ENCODE peak calls at places on chromosomes 1 and 21, in six cellular contexts. One of them, this sample, is unnamed.

GRCh38 chr1:110056284-110056680 is 14.2 kb downstream of the ALX3 start:
- DNase-seq in cardiac septum: no peak
- DNase-seq in stimulated activated effector memory CD8-positive, alpha-beta T cell treated with anti-CD3 and anti-CD28 coated beads, Interleukin-12 subunit alpha, Interleukin-12 subunit beta, amount 100 ng/mL, for 72 hours: no peak
- DNase-seq in effector CD4-positive, alpha-beta T cell: no peak
- DNase-seq in GOT3: no peak
- DNase-seq in cerebellar cortex: no peak
- DNase-seq in this sample: no peak

GRCh38 chr1:216310776-216311175 is 112.5 kb downstream of the USH2A start:
- DNase-seq in GOT3: no peak
- DNase-seq in stimulated activated effector memory CD8-positive, alpha-beta T cell treated with anti-CD3 and anti-CD28 coated beads, Interleukin-12 subunit alpha, Interleukin-12 subunit beta, amount 100 ng/mL, for 72 hours: no peak
- DNase-seq in effector CD4-positive, alpha-beta T cell: no peak
- DNase-seq in cardiac septum: no peak
- DNase-seq in cerebellar cortex: peak
- DNase-seq in this sample: no peak

GRCh38 chr1:245091818-245092637 is 62.8 kb upstream of the KIF26B start:
- DNase-seq in stimulated activated effector memory CD8-positive, alpha-beta T cell treated with anti-CD3 and anti-CD28 coated beads, Interleukin-12 subunit alpha, Interleukin-12 subunit beta, amount 100 ng/mL, for 72 hours: no peak
- DNase-seq in GOT3: no peak
- DNase-seq in effector CD4-positive, alpha-beta T cell: no peak
- DNase-seq in cardiac septum: peak
- DNase-seq in cerebellar cortex: no peak
- DNase-seq in this sample: no peak

GRCh38 chr1:176559474-176560390 is 96.8 kb downstream of the PAPPA2 start:
- DNase-seq in effector CD4-positive, alpha-beta T cell: no peak
- DNase-seq in cerebellar cortex: peak
- DNase-seq in GOT3: peak
- DNase-seq in cardiac septum: no peak
- DNase-seq in stimulated activated effector memory CD8-positive, alpha-beta T cell treated with anti-CD3 and anti-CD28 coated beads, Interleukin-12 subunit alpha, Interleukin-12 subunit beta, amount 100 ng/mL, for 72 hours: peak
- DNase-seq in this sample: no peak

GRCh38 chr1:184636156-184636448 is 118.6 kb downstream of the EDEM3 start:
- DNase-seq in effector CD4-positive, alpha-beta T cell: no peak
- DNase-seq in stimulated activated effector memory CD8-positive, alpha-beta T cell treated with anti-CD3 and anti-CD28 coated beads, Interleukin-12 subunit alpha, Interleukin-12 subunit beta, amount 100 ng/mL, for 72 hours: no peak
- DNase-seq in GOT3: no peak
- DNase-seq in cerebellar cortex: no peak
- DNase-seq in cardiac septum: no peak
- DNase-seq in this sample: no peak

GRCh38 chr1:150763631-150764223 is 1.9 kb downstream of the CTSS start:
- DNase-seq in cardiac septum: no peak
- DNase-seq in effector CD4-positive, alpha-beta T cell: no peak
- DNase-seq in cerebellar cortex: no peak
- DNase-seq in stimulated activated effector memory CD8-positive, alpha-beta T cell treated with anti-CD3 and anti-CD28 coated beads, Interleukin-12 subunit alpha, Interleukin-12 subunit beta, amount 100 ng/mL, for 72 hours: no peak
- DNase-seq in GOT3: no peak
- DNase-seq in this sample: no peak

GRCh38 chr1:154551474-154551873 is 7.0 kb downstream of the UBE2Q1 start:
- DNase-seq in cerebellar cortex: no peak
- DNase-seq in cardiac septum: no peak
- DNase-seq in effector CD4-positive, alpha-beta T cell: no peak
- DNase-seq in stimulated activated effector memory CD8-positive, alpha-beta T cell treated with anti-CD3 and anti-CD28 coated beads, Interleukin-12 subunit alpha, Interleukin-12 subunit beta, amount 100 ng/mL, for 72 hours: no peak
- DNase-seq in GOT3: no peak
- DNase-seq in this sample: no peak

GRCh38 chr1:116574581-116575291 is 3.9 kb upstream of the CD58 start:
- DNase-seq in cardiac septum: no peak
- DNase-seq in GOT3: no peak
- DNase-seq in stimulated activated effector memory CD8-positive, alpha-beta T cell treated with anti-CD3 and anti-CD28 coated beads, Interleukin-12 subunit alpha, Interleukin-12 subunit beta, amount 100 ng/mL, for 72 hours: peak
- DNase-seq in effector CD4-positive, alpha-beta T cell: peak
- DNase-seq in cerebellar cortex: peak
- DNase-seq in this sample: peak

GRCh38 chr1:198699167-198700015 is 60.6 kb downstream of the PTPRC start:
- DNase-seq in GOT3: no peak
- DNase-seq in cerebellar cortex: peak
- DNase-seq in cardiac septum: no peak
- DNase-seq in effector CD4-positive, alpha-beta T cell: peak
- DNase-seq in stimulated activated effector memory CD8-positive, alpha-beta T cell treated with anti-CD3 and anti-CD28 coated beads, Interleukin-12 subunit alpha, Interleukin-12 subunit beta, amount 100 ng/mL, for 72 hours: peak
- DNase-seq in this sample: peak

GRCh38 chr1:91015794-91016550 is 5.9 kb downstream of the ZNF644 start:
- DNase-seq in cerebellar cortex: no peak
- DNase-seq in cardiac septum: no peak
- DNase-seq in GOT3: no peak
- DNase-seq in stimulated activated effector memory CD8-positive, alpha-beta T cell treated with anti-CD3 and anti-CD28 coated beads, Interleukin-12 subunit alpha, Interleukin-12 subunit beta, amount 100 ng/mL, for 72 hours: no peak
- DNase-seq in effector CD4-positive, alpha-beta T cell: no peak
- DNase-seq in this sample: no peak

GRCh38 chr1:156591432-156592157 is at the start of gene NAXE:
- DNase-seq in stimulated activated effector memory CD8-positive, alpha-beta T cell treated with anti-CD3 and anti-CD28 coated beads, Interleukin-12 subunit alpha, Interleukin-12 subunit beta, amount 100 ng/mL, for 72 hours: peak
- DNase-seq in cardiac septum: peak
- DNase-seq in GOT3: no peak
- DNase-seq in effector CD4-positive, alpha-beta T cell: peak
- DNase-seq in cerebellar cortex: peak
- DNase-seq in this sample: peak

GRCh38 chr1:45622891-45623394 is 911 bp downstream of the CCDC17 start:
- DNase-seq in effector CD4-positive, alpha-beta T cell: no peak
- DNase-seq in stimulated activated effector memory CD8-positive, alpha-beta T cell treated with anti-CD3 and anti-CD28 coated beads, Interleukin-12 subunit alpha, Interleukin-12 subunit beta, amount 100 ng/mL, for 72 hours: no peak
- DNase-seq in GOT3: no peak
- DNase-seq in cerebellar cortex: no peak
- DNase-seq in cardiac septum: no peak
- DNase-seq in this sample: no peak

GRCh38 chr1:205748398-205749093 is 1.4 kb downstream of the NUCKS1 start:
- DNase-seq in GOT3: no peak
- DNase-seq in cardiac septum: no peak
- DNase-seq in cerebellar cortex: peak
- DNase-seq in stimulated activated effector memory CD8-positive, alpha-beta T cell treated with anti-CD3 and anti-CD28 coated beads, Interleukin-12 subunit alpha, Interleukin-12 subunit beta, amount 100 ng/mL, for 72 hours: peak
- DNase-seq in effector CD4-positive, alpha-beta T cell: peak
- DNase-seq in this sample: no peak

GRCh38 chr1:8031176-8031785 is 5.2 kb upstream of the ERRFI1 start:
- DNase-seq in cerebellar cortex: peak
- DNase-seq in effector CD4-positive, alpha-beta T cell: peak
- DNase-seq in cardiac septum: no peak
- DNase-seq in GOT3: no peak
- DNase-seq in stimulated activated effector memory CD8-positive, alpha-beta T cell treated with anti-CD3 and anti-CD28 coated beads, Interleukin-12 subunit alpha, Interleukin-12 subunit beta, amount 100 ng/mL, for 72 hours: no peak
- DNase-seq in this sample: no peak

GRCh38 chr21:30234643-30235042 is 18.7 kb upstream of the CLDN8 start:
- DNase-seq in cardiac septum: no peak
- DNase-seq in GOT3: no peak
- DNase-seq in effector CD4-positive, alpha-beta T cell: no peak
- DNase-seq in stimulated activated effector memory CD8-positive, alpha-beta T cell treated with anti-CD3 and anti-CD28 coated beads, Interleukin-12 subunit alpha, Interleukin-12 subunit beta, amount 100 ng/mL, for 72 hours: no peak
- DNase-seq in cerebellar cortex: no peak
- DNase-seq in this sample: no peak

GRCh38 chr21:29604096-29604495 is 305.4 kb downstream of the BACH1 start:
- DNase-seq in cerebellar cortex: no peak
- DNase-seq in stimulated activated effector memory CD8-positive, alpha-beta T cell treated with anti-CD3 and anti-CD28 coated beads, Interleukin-12 subunit alpha, Interleukin-12 subunit beta, amount 100 ng/mL, for 72 hours: no peak
- DNase-seq in cardiac septum: no peak
- DNase-seq in effector CD4-positive, alpha-beta T cell: no peak
- DNase-seq in GOT3: no peak
- DNase-seq in this sample: no peak

GRCh38 chr1:112798293-112798692 is 83.2 kb upstream of the PPM1J start:
- DNase-seq in stimulated activated effector memory CD8-positive, alpha-beta T cell treated with anti-CD3 and anti-CD28 coated beads, Interleukin-12 subunit alpha, Interleukin-12 subunit beta, amount 100 ng/mL, for 72 hours: no peak
- DNase-seq in GOT3: no peak
- DNase-seq in cerebellar cortex: no peak
- DNase-seq in effector CD4-positive, alpha-beta T cell: no peak
- DNase-seq in cardiac septum: no peak
- DNase-seq in this sample: no peak

GRCh38 chr1:37477198-37477931 is 3.0 kb downstream of the ZC3H12A start:
- DNase-seq in GOT3: no peak
- DNase-seq in effector CD4-positive, alpha-beta T cell: peak
- DNase-seq in cardiac septum: no peak
- DNase-seq in stimulated activated effector memory CD8-positive, alpha-beta T cell treated with anti-CD3 and anti-CD28 coated beads, Interleukin-12 subunit alpha, Interleukin-12 subunit beta, amount 100 ng/mL, for 72 hours: peak
- DNase-seq in cerebellar cortex: peak
- DNase-seq in this sample: peak

GRCh38 chr1:37175666-37176215 is 141.4 kb upstream of the GRIK3 start:
- DNase-seq in cardiac septum: no peak
- DNase-seq in effector CD4-positive, alpha-beta T cell: no peak
- DNase-seq in cerebellar cortex: no peak
- DNase-seq in stimulated activated effector memory CD8-positive, alpha-beta T cell treated with anti-CD3 and anti-CD28 coated beads, Interleukin-12 subunit alpha, Interleukin-12 subunit beta, amount 100 ng/mL, for 72 hours: no peak
- DNase-seq in GOT3: no peak
- DNase-seq in this sample: no peak

GRCh38 chr1:186183970-186184628 is 191.0 kb downstream of the TPR start:
- DNase-seq in cardiac septum: no peak
- DNase-seq in stimulated activated effector memory CD8-positive, alpha-beta T cell treated with anti-CD3 and anti-CD28 coated beads, Interleukin-12 subunit alpha, Interleukin-12 subunit beta, amount 100 ng/mL, for 72 hours: no peak
- DNase-seq in effector CD4-positive, alpha-beta T cell: no peak
- DNase-seq in GOT3: no peak
- DNase-seq in cerebellar cortex: no peak
- DNase-seq in this sample: no peak

GRCh38 chr1:157163273-157164127 is 25.3 kb upstream of the ETV3 start:
- DNase-seq in cerebellar cortex: peak
- DNase-seq in GOT3: peak
- DNase-seq in effector CD4-positive, alpha-beta T cell: peak
- DNase-seq in cardiac septum: peak
- DNase-seq in stimulated activated effector memory CD8-positive, alpha-beta T cell treated with anti-CD3 and anti-CD28 coated beads, Interleukin-12 subunit alpha, Interleukin-12 subunit beta, amount 100 ng/mL, for 72 hours: peak
- DNase-seq in this sample: peak

GRCh38 chr21:29343517-29343916 is 44.8 kb downstream of the BACH1 start:
- DNase-seq in GOT3: no peak
- DNase-seq in stimulated activated effector memory CD8-positive, alpha-beta T cell treated with anti-CD3 and anti-CD28 coated beads, Interleukin-12 subunit alpha, Interleukin-12 subunit beta, amount 100 ng/mL, for 72 hours: no peak
- DNase-seq in effector CD4-positive, alpha-beta T cell: no peak
- DNase-seq in cardiac septum: no peak
- DNase-seq in cerebellar cortex: no peak
- DNase-seq in this sample: no peak

GRCh38 chr1:6447818-6448748 is 17.9 kb downstream of the TNFRSF25 start:
- DNase-seq in effector CD4-positive, alpha-beta T cell: peak
- DNase-seq in cardiac septum: no peak
- DNase-seq in GOT3: no peak
- DNase-seq in cerebellar cortex: no peak
- DNase-seq in stimulated activated effector memory CD8-positive, alpha-beta T cell treated with anti-CD3 and anti-CD28 coated beads, Interleukin-12 subunit alpha, Interleukin-12 subunit beta, amount 100 ng/mL, for 72 hours: no peak
- DNase-seq in this sample: peak

GRCh38 chr1:230359992-230360391 is 66.1 kb downstream of the PGBD5 start:
- DNase-seq in stimulated activated effector memory CD8-positive, alpha-beta T cell treated with anti-CD3 and anti-CD28 coated beads, Interleukin-12 subunit alpha, Interleukin-12 subunit beta, amount 100 ng/mL, for 72 hours: no peak
- DNase-seq in effector CD4-positive, alpha-beta T cell: no peak
- DNase-seq in cardiac septum: no peak
- DNase-seq in cerebellar cortex: no peak
- DNase-seq in GOT3: no peak
- DNase-seq in this sample: no peak

GRCh38 chr21:38839683-38840286 is 34.1 kb downstream of the ETS2 start:
- DNase-seq in cardiac septum: no peak
- DNase-seq in effector CD4-positive, alpha-beta T cell: no peak
- DNase-seq in stimulated activated effector memory CD8-positive, alpha-beta T cell treated with anti-CD3 and anti-CD28 coated beads, Interleukin-12 subunit alpha, Interleukin-12 subunit beta, amount 100 ng/mL, for 72 hours: no peak
- DNase-seq in GOT3: no peak
- DNase-seq in cerebellar cortex: no peak
- DNase-seq in this sample: no peak

GRCh38 chr1:209072481-209072880 is 511.0 kb upstream of the CAMK1G start:
- DNase-seq in cerebellar cortex: no peak
- DNase-seq in GOT3: no peak
- DNase-seq in effector CD4-positive, alpha-beta T cell: no peak
- DNase-seq in stimulated activated effector memory CD8-positive, alpha-beta T cell treated with anti-CD3 and anti-CD28 coated beads, Interleukin-12 subunit alpha, Interleukin-12 subunit beta, amount 100 ng/mL, for 72 hours: no peak
- DNase-seq in cardiac septum: no peak
- DNase-seq in this sample: no peak

GRCh38 chr1:243345205-243345604 is 89.4 kb downstream of the SDCCAG8 start:
- DNase-seq in cerebellar cortex: peak
- DNase-seq in GOT3: no peak
- DNase-seq in effector CD4-positive, alpha-beta T cell: no peak
- DNase-seq in stimulated activated effector memory CD8-positive, alpha-beta T cell treated with anti-CD3 and anti-CD28 coated beads, Interleukin-12 subunit alpha, Interleukin-12 subunit beta, amount 100 ng/mL, for 72 hours: no peak
- DNase-seq in cardiac septum: no peak
- DNase-seq in this sample: no peak

GRCh38 chr1:160219062-160219929 is 14.1 kb downstream of the PEA15 start:
- DNase-seq in stimulated activated effector memory CD8-positive, alpha-beta T cell treated with anti-CD3 and anti-CD28 coated beads, Interleukin-12 subunit alpha, Interleukin-12 subunit beta, amount 100 ng/mL, for 72 hours: no peak
- DNase-seq in GOT3: no peak
- DNase-seq in effector CD4-positive, alpha-beta T cell: no peak
- DNase-seq in cardiac septum: no peak
- DNase-seq in cerebellar cortex: peak
- DNase-seq in this sample: no peak

GRCh38 chr1:85278853-85279314 is 2.5 kb upstream of the BCL10 start:
- DNase-seq in stimulated activated effector memory CD8-positive, alpha-beta T cell treated with anti-CD3 and anti-CD28 coated beads, Interleukin-12 subunit alpha, Interleukin-12 subunit beta, amount 100 ng/mL, for 72 hours: peak
- DNase-seq in effector CD4-positive, alpha-beta T cell: no peak
- DNase-seq in cardiac septum: peak
- DNase-seq in cerebellar cortex: no peak
- DNase-seq in GOT3: no peak
- DNase-seq in this sample: no peak

GRCh38 chr21:42112857-42113256 is 41.7 kb downstream of the UMODL1 start:
- DNase-seq in cardiac septum: no peak
- DNase-seq in GOT3: no peak
- DNase-seq in stimulated activated effector memory CD8-positive, alpha-beta T cell treated with anti-CD3 and anti-CD28 coated beads, Interleukin-12 subunit alpha, Interleukin-12 subunit beta, amount 100 ng/mL, for 72 hours: no peak
- DNase-seq in effector CD4-positive, alpha-beta T cell: no peak
- DNase-seq in cerebellar cortex: peak
- DNase-seq in this sample: no peak

GRCh38 chr1:63148825-63149645 is 173.3 kb upstream of the FOXD3 start:
- DNase-seq in GOT3: peak
- DNase-seq in cardiac septum: no peak
- DNase-seq in effector CD4-positive, alpha-beta T cell: no peak
- DNase-seq in cerebellar cortex: peak
- DNase-seq in stimulated activated effector memory CD8-positive, alpha-beta T cell treated with anti-CD3 and anti-CD28 coated beads, Interleukin-12 subunit alpha, Interleukin-12 subunit beta, amount 100 ng/mL, for 72 hours: no peak
- DNase-seq in this sample: no peak

GRCh38 chr1:57061369-57061768 is 95.6 kb upstream of the C8B start:
- DNase-seq in GOT3: no peak
- DNase-seq in stimulated activated effector memory CD8-positive, alpha-beta T cell treated with anti-CD3 and anti-CD28 coated beads, Interleukin-12 subunit alpha, Interleukin-12 subunit beta, amount 100 ng/mL, for 72 hours: no peak
- DNase-seq in effector CD4-positive, alpha-beta T cell: no peak
- DNase-seq in cardiac septum: no peak
- DNase-seq in cerebellar cortex: no peak
- DNase-seq in this sample: no peak

GRCh38 chr21:44817914-44818635 is at the start of gene SUMO3:
- DNase-seq in stimulated activated effector memory CD8-positive, alpha-beta T cell treated with anti-CD3 and anti-CD28 coated beads, Interleukin-12 subunit alpha, Interleukin-12 subunit beta, amount 100 ng/mL, for 72 hours: peak
- DNase-seq in cerebellar cortex: peak
- DNase-seq in GOT3: peak
- DNase-seq in cardiac septum: peak
- DNase-seq in effector CD4-positive, alpha-beta T cell: peak
- DNase-seq in this sample: peak

This sample was measured in stimulated activated naive CD4-positive, alpha-beta T cell.